ENCODE peak calls at places on chromosomes 12 and 14, in eight cellular contexts. T is stimulated activated naive CD8-positive, alpha-beta T cell treated with anti-CD3 and anti-CD28 coated beads, Interleukin-15, amount 100 ng/mL, for 72 hours; E is KBM-7; F is M059J; C is tibial artery; D is AG08396; O is GM06990; G is heart right ventricle. A is an unnamed sample.

GRCh38 chr12:4763549-4763948 is 43.3 kb downstream of the GALNT8 start:
- DNase-seq in O (no peak), G (no peak), C (no peak), E (no peak), F (no peak), D (peak), T (no peak), A (no peak)

GRCh38 chr14:89417469-89418225 is 614 bp upstream of the FOXN3 start:
- DNase-seq in G (peak), E (peak), C (peak), F (peak), O (peak), T (peak), D (peak), A (peak)

GRCh38 chr14:23478109-23478698 is 8.7 kb downstream of the NGDN start:
- DNase-seq in D (peak), F (peak), C (peak), G (peak), T (peak), O (no peak), E (peak), A (peak)

GRCh38 chr14:72433511-72433910 is 460.4 kb downstream of the DPF3 start:
- DNase-seq in D (peak), E (no peak), C (no peak), T (no peak), F (peak), O (no peak), G (no peak), A (no peak)

GRCh38 chr14:91380610-91381371 is 36.8 kb downstream of the CCDC88C start:
- DNase-seq in T (no peak), F (peak), O (no peak), G (peak), C (no peak), E (peak), D (no peak), A (no peak)

GRCh38 chr12:108214486-108214885 is 85.4 kb downstream of the WSCD2 start:
- DNase-seq in T (no peak), O (no peak), G (peak), D (peak), E (peak), C (no peak), F (peak), A (peak)

GRCh38 chr14:36067428-36068187 is 108.9 kb downstream of the PTCSC3 start:
- DNase-seq in C (no peak), G (no peak), T (no peak), O (no peak), F (no peak), E (no peak), D (no peak), A (no peak)

GRCh38 chr12:108810636-108811035 is 46.7 kb downstream of the SSH1 start:
- DNase-seq in G (no peak), D (no peak), T (no peak), E (no peak), O (no peak), F (no peak), C (no peak), A (no peak)

GRCh38 chr14:96631621-96632362 is 129.6 kb downstream of the PAPOLA start:
- DNase-seq in T (no peak), O (no peak), D (peak), C (no peak), F (no peak), G (no peak), E (no peak), A (peak)

GRCh38 chr12:68793975-68794652 is 13.9 kb upstream of the MDM2 start:
- DNase-seq in C (no peak), D (no peak), E (no peak), O (no peak), F (no peak), G (no peak), T (no peak), A (no peak)

GRCh38 chr14:102547067-102547466 is 37.5 kb upstream of the ANKRD9 start:
- DNase-seq in D (no peak), O (no peak), C (no peak), G (no peak), F (no peak), T (no peak), E (no peak), A (no peak)

A was measured in GM20000.